ENCODE peak calls at places on chromosomes 4 and X, in nine cellular contexts. F, V, Y, Q, A, C, I, S and H are unnamed samples.

GRCh38 chr4:136680271-136680670 is 852.0 kb downstream of the PCDH18 start:
- DNase-seq in C (no peak), Y (no peak), F (no peak), I (no peak), A (no peak), Q (peak; percentile 6), S (no peak), V (peak; percentile 10), H (no peak)

GRCh38 chr4:65399131-65399530 is 271.2 kb downstream of the EPHA5 start:
- DNase-seq in Y (no peak), C (no peak), F (no peak), I (no peak), Q (no peak), A (no peak), V (no peak), S (no peak), H (no peak)

GRCh38 chrX:23127586-23127985 is 127.8 kb downstream of the DDX53 start:
- DNase-seq in C (no peak), Y (no peak), V (no peak), F (no peak), I (no peak), S (no peak), A (no peak), Q (no peak), H (no peak)

GRCh38 chrX:74804574-74804973 is 120.7 kb downstream of the NEXMIF start:
- DNase-seq in I (no peak), A (no peak), S (no peak), C (no peak), V (no peak), F (peak; percentile 26), Y (no peak), Q (no peak), H (no peak)

GRCh38 chrX:39519213-39519544 is 578.6 kb downstream of the BCOR start:
- DNase-seq in A (no peak), Y (peak; percentile 43), Q (no peak), V (no peak), S (no peak), I (no peak), C (peak; percentile 41), F (peak; percentile 56), H (no peak)

GRCh38 chr4:176271749-176272148 is 2.7 kb upstream of the ASB5 start:
- DNase-seq in I (no peak), Y (peak; percentile 51), F (no peak), V (no peak), A (no peak), S (no peak), C (peak; percentile 55), Q (no peak), H (no peak)

GRCh38 chrX:154734101-154734781 is 16.6 kb downstream of the GAB3 start:
- DNase-seq in C (no peak), S (no peak), V (no peak), A (no peak), Y (peak; percentile 77), I (no peak), Q (no peak), F (no peak), H (no peak)

GRCh38 chr4:153962311-153963039 is 173.6 kb upstream of the SFRP2 start:
- DNase-seq in I (no peak), Y (no peak), F (no peak), V (no peak), C (no peak), S (no peak), Q (no peak), A (no peak), H (no peak)

GRCh38 chr4:66929748-66930147 is 615.6 kb downstream of the CENPC start:
- DNase-seq in S (no peak), F (peak; percentile 22), Y (no peak), I (no peak), C (no peak), Q (no peak), A (no peak), V (no peak), H (no peak)

GRCh38 chr4:153318696-153319320 is 25.7 kb upstream of the MND1 start:
- DNase-seq in F (peak; percentile 56), I (peak; percentile 57), V (peak; percentile 60), A (no peak), C (peak; percentile 53), Q (peak; percentile 58), Y (peak; percentile 27), S (no peak), H (no peak)

GRCh38 chrX:21723097-21723496 is 34.8 kb downstream of the SMPX start:
- DNase-seq in F (no peak), A (no peak), I (no peak), V (no peak), S (no peak), Y (peak; percentile 23), Q (peak; percentile 23), C (peak; percentile 35), H (no peak)

GRCh38 chr4:972651-973424 is 531 bp downstream of the DGKQ start:
- DNase-seq in Y (no peak), Q (peak; percentile 59), A (peak; percentile 52), S (no peak), F (peak; percentile 43), I (no peak), C (peak; percentile 5), V (peak; percentile 44), H (no peak)

GRCh38 chrX:116342903-116343302 is 93.5 kb upstream of the SLC6A14 start:
- DNase-seq in F (no peak), V (no peak), I (no peak), Q (no peak), C (no peak), S (no peak), Y (no peak), A (no peak), H (no peak)

GRCh38 chr4:54109226-54110018 is 9.5 kb downstream of the GSX2 start:
- DNase-seq in C (no peak), A (no peak), Q (peak; percentile 63), S (no peak), I (no peak), F (no peak), V (no peak), Y (no peak), H (no peak)

GRCh38 chr4:70670332-70671014 is 4.2 kb upstream of the JCHAIN start:
- DNase-seq in V (no peak), I (no peak), A (no peak), Q (no peak), S (peak; percentile 38), Y (peak; percentile 64), F (no peak), C (peak; percentile 67), H (no peak)

GRCh38 chrX:10479508-10479907 is 140.9 kb downstream of the MID1 start:
- DNase-seq in Y (no peak), S (no peak), C (no peak), V (no peak), I (no peak), A (no peak), F (no peak), Q (no peak), H (no peak)

GRCh38 chrX:46255066-46255465 is 290.2 kb downstream of the ZNF674 start:
- DNase-seq in Q (no peak), C (peak; percentile 31), F (no peak), A (no peak), I (no peak), S (no peak), Y (no peak), V (no peak), H (no peak)

GRCh38 chr4:10898072-10898471 is 213.5 kb upstream of the CLNK start:
- DNase-seq in I (no peak), V (no peak), S (no peak), A (no peak), Y (no peak), C (no peak), Q (no peak), F (no peak), H (no peak)

GRCh38 chr4:108135549-108136209 is 33.1 kb downstream of the LEF1 start:
- DNase-seq in S (no peak), Y (no peak), C (no peak), F (no peak), A (no peak), I (no peak), Q (peak; percentile 89), V (no peak), H (peak; percentile 10)

GRCh38 chr4:137421796-137422195 is 110.5 kb downstream of the PCDH18 start:
- DNase-seq in Y (peak; percentile 50), Q (no peak), V (no peak), F (no peak), A (no peak), S (peak; percentile 16), C (peak; percentile 42), I (no peak), H (no peak)